ENCODE peak calls at places on chromosomes 2 and 18, in ten cellular contexts. U is MM.1S, P is Calu3, D is fibroblast of mammary gland, K is endodermal cell, J is foreskin fibroblast, Z is astrocyte of the spinal cord, C is PC-9, F is sigmoid colon, I is suprapubic skin. E is an unnamed sample.

GRCh38 chr18:43789234-43790000 is 512.1 kb upstream of the SYT4 start:
- DNase-seq in U (no peak), P (no peak), D (peak; percentile 60), K (no peak), J (peak; percentile 31), Z (peak; percentile 45), C (no peak), F (no peak), I (no peak), E (no peak)

GRCh38 chr2:232402518-232402917 is 4.1 kb upstream of the ALPG start:
- DNase-seq in U (no peak), P (no peak), D (no peak), K (no peak), J (no peak), Z (no peak), C (no peak), F (no peak), I (peak; percentile 60), E (no peak)

GRCh38 chr2:240936106-240936505 is 30.0 kb downstream of the CROCC2 start:
- DNase-seq in U (no peak), P (no peak), D (no peak), K (peak; percentile 13), J (no peak), Z (no peak), C (no peak), F (peak; percentile 21), I (peak; percentile 43), E (no peak)

GRCh38 chr18:62210138-62210537 is 23.1 kb downstream of the RELCH start:
- DNase-seq in U (no peak), P (no peak), D (no peak), K (no peak), J (no peak), Z (no peak), C (no peak), F (no peak), I (no peak), E (no peak)

GRCh38 chr2:220478305-220479058 is 851.1 kb downstream of the SLC4A3 start:
- DNase-seq in U (no peak), P (peak; percentile 15), D (no peak), K (no peak), J (no peak), Z (no peak), C (peak; percentile 1), F (no peak), I (no peak), E (no peak)

GRCh38 chr2:27901219-27901618 is 10.7 kb downstream of the BABAM2 start:
- DNase-seq in U (no peak), P (no peak), D (peak; percentile 51), K (no peak), J (peak; percentile 51), Z (no peak), C (no peak), F (no peak), I (no peak), E (no peak)

GRCh38 chr2:139214806-139215205 is 434.6 kb upstream of the NXPH2 start:
- DNase-seq in U (no peak), P (no peak), D (no peak), K (no peak), J (no peak), Z (no peak), C (no peak), F (no peak), I (no peak), E (no peak)

GRCh38 chr2:237358721-237359595 is 55.0 kb downstream of the COL6A3 start:
- DNase-seq in U (no peak), P (no peak), D (no peak), K (peak; percentile 56), J (no peak), Z (no peak), C (no peak), F (no peak), I (no peak), E (no peak)

GRCh38 chr2:49210191-49210590 is 55.9 kb upstream of the FSHR start:
- DNase-seq in U (no peak), P (no peak), D (no peak), K (peak; percentile 90), J (no peak), Z (no peak), C (no peak), F (no peak), I (no peak), E (no peak)

GRCh38 chr2:150548527-150548926 is 61.1 kb upstream of the RND3 start:
- DNase-seq in U (no peak), P (no peak), D (peak; percentile 26), K (peak; percentile 61), J (no peak), Z (peak; percentile 25), C (no peak), F (no peak), I (no peak), E (no peak)

GRCh38 chr18:5643288-5643687 is 99.5 kb upstream of the EPB41L3 start:
- DNase-seq in U (no peak), P (no peak), D (no peak), K (no peak), J (no peak), Z (no peak), C (no peak), F (no peak), I (no peak), E (no peak)

GRCh38 chr2:201966691-201967388 is 66.8 kb upstream of the FZD7 start:
- DNase-seq in U (no peak), P (peak; percentile 29), D (no peak), K (no peak), J (no peak), Z (no peak), C (peak; percentile 20), F (no peak), I (no peak), E (no peak)

GRCh38 chr2:160477032-160477431 is 16.6 kb downstream of the RBMS1 start:
- DNase-seq in U (no peak), P (no peak), D (no peak), K (no peak), J (no peak), Z (no peak), C (no peak), F (no peak), I (no peak), E (no peak)

GRCh38 chr2:237674731-237675276 is 47.4 kb downstream of the LRRFIP1 start:
- DNase-seq in U (peak; percentile 90), P (peak; percentile 73), D (peak; percentile 69), K (peak; percentile 89), J (peak; percentile 73), Z (peak; percentile 73), C (peak; percentile 88), F (peak; percentile 92), I (peak; percentile 91), E (no peak)

GRCh38 chr2:184304006-184304405 is 294.3 kb upstream of the ZNF804A start:
- DNase-seq in U (no peak), P (no peak), D (peak; percentile 3), K (no peak), J (no peak), Z (peak; percentile 69), C (no peak), F (no peak), I (no peak), E (no peak)

GRCh38 chr2:184679219-184680018 is 81.1 kb downstream of the ZNF804A start:
- DNase-seq in U (no peak), P (no peak), D (no peak), K (no peak), J (no peak), Z (no peak), C (no peak), F (no peak), I (no peak), E (no peak)

GRCh38 chr2:86046985-86047384 is 58.7 kb downstream of the POLR1A start:
- DNase-seq in U (no peak), P (no peak), D (no peak), K (peak; percentile 22), J (no peak), Z (no peak), C (no peak), F (peak; percentile 47), I (peak; percentile 53), E (no peak)

GRCh38 chr2:69456950-69457445 is 19.8 kb upstream of the NFU1 start:
- DNase-seq in U (no peak), P (no peak), D (no peak), K (no peak), J (no peak), Z (no peak), C (no peak), F (no peak), I (no peak), E (no peak)

GRCh38 chr2:240879105-240879504 is 10.5 kb downstream of the AGXT start:
- DNase-seq in U (no peak), P (no peak), D (no peak), K (no peak), J (no peak), Z (no peak), C (no peak), F (no peak), I (no peak), E (no peak)

GRCh38 chr2:53275743-53276142 is 491.9 kb upstream of the CHAC2 start:
- DNase-seq in U (no peak), P (no peak), D (no peak), K (no peak), J (no peak), Z (no peak), C (no peak), F (no peak), I (no peak), E (no peak)
- TF ChIP-seq CTCF in U (no peak), P (no peak), D (no peak), K (peak; percentile 18), J (no peak), Z (no peak), C (no peak), F (no peak), I (no peak), E (peak; percentile 5)

DNA sequence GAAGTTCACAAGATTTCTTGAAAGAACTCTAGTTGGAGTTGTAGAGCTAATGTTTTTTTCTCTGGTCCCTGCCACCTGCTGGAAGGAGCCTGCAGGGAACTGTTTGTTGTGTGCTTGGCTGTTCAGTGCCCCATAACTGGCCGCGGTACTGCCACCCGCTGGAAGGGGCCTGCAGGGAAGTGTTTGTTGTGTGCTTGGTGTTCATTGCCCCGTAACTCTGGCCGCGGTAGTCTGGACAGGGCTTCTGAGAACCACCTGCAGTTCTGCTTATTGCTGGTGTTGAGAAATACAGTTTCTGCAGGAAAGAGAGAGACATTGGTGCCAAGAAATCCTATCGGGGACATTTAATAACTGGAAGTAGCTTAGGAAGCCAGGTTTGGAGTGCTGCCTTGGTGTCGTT is 58.1 kb downstream of the AGAP1 start:
- DNase-seq in U (peak; percentile 87), P (peak; percentile 76), D (peak; percentile 50), K (peak; percentile 88), J (peak; percentile 34), Z (peak; percentile 56), C (peak; percentile 74), F (no peak), I (no peak), E (no peak)
- TF ChIP-seq CTCF in U (peak; percentile 83), P (peak; percentile 55), D (peak; percentile 42), K (peak; percentile 82), J (peak; percentile 68), Z (peak; percentile 74), C (peak; percentile 71), F (peak; percentile 14), I (peak; percentile 9), E (peak; percentile 58)

GRCh38 chr18:50709215-50709614 is 110.6 kb downstream of the MRO start:
- DNase-seq in U (no peak), P (no peak), D (no peak), K (peak; percentile 70), J (no peak), Z (no peak), C (no peak), F (no peak), I (no peak), E (no peak)
- TF ChIP-seq CTCF in U (no peak), P (no peak), D (no peak), K (peak; percentile 64), J (no peak), Z (no peak), C (no peak), F (no peak), I (no peak), E (no peak)

GRCh38 chr2:177106212-177106611 is 106.4 kb upstream of the HNRNPA3 start:
- DNase-seq in U (no peak), P (peak; percentile 11), D (no peak), K (peak; percentile 71), J (no peak), Z (no peak), C (no peak), F (no peak), I (no peak), E (no peak)
- TF ChIP-seq CTCF in U (peak; percentile 33), P (peak; percentile 30), D (peak; percentile 26), K (peak; percentile 73), J (no peak), Z (no peak), C (no peak), F (no peak), I (no peak), E (no peak)